ENCODE peak calls at places on chromosome X, in four cellular contexts. Z, U, T and B are unnamed samples.
A peak's percentile ranks its signal among the peaks of the same experiment; 100 is the strongest.

GRCh38 chrX:20266810-20267598 is at the start of gene RPS6KA3:
- DNase-seq in U (peak; percentile 90), Z (peak; percentile 54), T (peak; percentile 49), B (peak; percentile 63)

GRCh38 chrX:1178580-1179057 is 33.8 kb downstream of the CRLF2 start:
- DNase-seq in T (no peak), Z (no peak), U (no peak), B (no peak)

GRCh38 chrX:43562372-43562771 is 93.7 kb upstream of the MAOA start:
- DNase-seq in U (no peak), Z (no peak), T (no peak), B (no peak)

GRCh38 chrX:124217289-124218251 is 114.9 kb upstream of the TEX13D start:
- DNase-seq in Z (no peak), T (no peak), U (no peak), B (no peak)

GRCh38 chrX:79270401-79270800 is 96.7 kb downstream of the ITM2A start:
- DNase-seq in T (no peak), Z (peak; percentile 2), U (no peak), B (no peak)

GRCh38 chrX:53288173-53288572 is 6.8 kb upstream of the IQSEC2 start:
- DNase-seq in Z (no peak), T (no peak), U (peak; percentile 65), B (no peak)

GRCh38 chrX:101452051-101452450 is 33.2 kb upstream of the ARMCX4 start:
- DNase-seq in T (no peak), Z (no peak), U (no peak), B (no peak)

GRCh38 chrX:44245730-44246129 is 97.7 kb downstream of the EFHC2 start:
- DNase-seq in Z (no peak), U (no peak), T (no peak), B (no peak)

GRCh38 chrX:8868070-8868795 is 67.0 kb upstream of the FAM9A start:
- DNase-seq in U (no peak), T (no peak), Z (no peak), B (no peak)

GRCh38 chrX:130803537-130803936 is 99.5 kb downstream of the ENOX2 start:
- DNase-seq in U (no peak), Z (no peak), T (no peak), B (no peak)

GRCh38 chrX:150897371-150898319 is 823 bp downstream of the CD99L2 start:
- DNase-seq in Z (no peak), T (no peak), U (peak; percentile 12), B (no peak)

GRCh38 chrX:84133023-84133422 is 55.0 kb downstream of the RPS6KA6 start:
- DNase-seq in Z (no peak), T (no peak), U (no peak), B (no peak)

GRCh38 chrX:10660171-10660570 is 39.8 kb upstream of the MID1 start:
- DNase-seq in Z (peak; percentile 27), U (no peak), T (no peak), B (no peak)

GRCh38 chrX:153685179-153685536 is 2.6 kb upstream of the SLC6A8 start:
- DNase-seq in U (no peak), T (no peak), Z (no peak), B (no peak)

GRCh38 chrX:437636-438390 is 51.1 kb upstream of the PPP2R3B start:
- DNase-seq in Z (no peak), T (no peak), U (no peak), B (no peak)

GRCh38 chrX:112846787-112847186 is 6.2 kb upstream of the AMOT start:
- DNase-seq in U (no peak), Z (no peak), T (no peak), B (no peak)

GRCh38 chrX:27309406-27309805 is 153.7 kb downstream of the PPP4R3C start:
- DNase-seq in U (no peak), T (no peak), Z (no peak), B (no peak)

GRCh38 chrX:155070975-155071693 is at the start of the genes BRCC3, CMC4 and MTCP1:
- DNase-seq in Z (peak; percentile 36), U (peak; percentile 92), T (peak; percentile 67), B (peak; percentile 62)

GRCh38 chrX:153539171-153539978 is 21.9 kb downstream of the ATP2B3 start:
- DNase-seq in Z (peak; percentile 31), U (peak; percentile 81), T (peak; percentile 69), B (peak; percentile 77)

GRCh38 chrX:135975421-135975820 is 1.6 kb upstream of the MMGT1 start:
- DNase-seq in Z (no peak), T (no peak), U (no peak), B (no peak)

GRCh38 chrX:39337461-39337860 is 536.2 kb downstream of the MID1IP1 start:
- DNase-seq in U (no peak), Z (no peak), T (no peak), B (no peak)

GRCh38 chrX:39519566-39520301 is 578.0 kb downstream of the BCOR start:
- DNase-seq in T (no peak), Z (no peak), U (peak; percentile 22), B (no peak)

GRCh38 chrX:44433556-44433955 is 90.1 kb upstream of the EFHC2 start:
- DNase-seq in U (no peak), Z (no peak), T (no peak), B (no peak)

GRCh38 chrX:150074175-150074574 is 135.9 kb upstream of the EOLA2 start:
- DNase-seq in U (no peak), Z (no peak), T (no peak), B (no peak)

GRCh38 chrX:42606591-42606990 is 171.4 kb downstream of the PPP1R2C start:
- DNase-seq in T (no peak), U (no peak), Z (no peak), B (no peak)

GRCh38 chrX:107710617-107711391 is 64.8 kb downstream of the TSC22D3 start:
- DNase-seq in Z (no peak), T (peak; percentile 37), U (peak; percentile 45), B (peak; percentile 30)
- TF ChIP-seq POLR2A in Z (no peak), T (no peak), U (no peak), B (peak; percentile 21)

GRCh38 chrX:104330966-104331365 is 76.2 kb upstream of the ESX1 start:
- DNase-seq in U (no peak), Z (no peak), T (no peak), B (no peak)
- TF ChIP-seq TAF1 in U (no peak), Z (no peak), T (no peak), B (no peak)

GRCh38 chrX:12988797-12989196 is 13.9 kb downstream of the TMSB4X start:
- DNase-seq in Z (no peak), T (no peak), U (peak; percentile 20), B (no peak)
- TF ChIP-seq POLR2A in Z (no peak), T (no peak), U (no peak), B (no peak)

DNA sequence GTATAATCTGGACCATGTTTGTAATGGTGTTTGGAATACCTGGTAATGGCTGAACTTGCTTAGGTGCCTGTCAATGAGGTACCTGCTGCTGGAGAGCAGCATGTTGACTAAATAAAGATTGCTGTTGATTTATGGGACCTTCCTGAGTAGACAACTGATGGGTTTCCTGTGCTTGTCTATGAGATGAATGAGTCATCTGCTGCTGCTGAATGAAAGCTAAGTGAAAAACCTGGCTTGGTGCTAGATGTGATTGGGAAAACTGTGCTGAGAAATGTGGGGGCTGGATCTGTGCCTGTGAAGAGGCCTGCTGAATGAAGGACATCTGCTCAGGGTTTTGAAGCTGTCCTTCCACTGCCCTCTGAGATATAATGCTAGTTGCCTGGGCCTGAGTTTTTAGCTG is 69.6 kb downstream of the WNK3 start:
- DNase-seq in T (no peak), U (no peak), Z (no peak), B (no peak)
- TF ChIP-seq TAF1 in T (no peak), U (no peak), Z (no peak), B (no peak)

DNA sequence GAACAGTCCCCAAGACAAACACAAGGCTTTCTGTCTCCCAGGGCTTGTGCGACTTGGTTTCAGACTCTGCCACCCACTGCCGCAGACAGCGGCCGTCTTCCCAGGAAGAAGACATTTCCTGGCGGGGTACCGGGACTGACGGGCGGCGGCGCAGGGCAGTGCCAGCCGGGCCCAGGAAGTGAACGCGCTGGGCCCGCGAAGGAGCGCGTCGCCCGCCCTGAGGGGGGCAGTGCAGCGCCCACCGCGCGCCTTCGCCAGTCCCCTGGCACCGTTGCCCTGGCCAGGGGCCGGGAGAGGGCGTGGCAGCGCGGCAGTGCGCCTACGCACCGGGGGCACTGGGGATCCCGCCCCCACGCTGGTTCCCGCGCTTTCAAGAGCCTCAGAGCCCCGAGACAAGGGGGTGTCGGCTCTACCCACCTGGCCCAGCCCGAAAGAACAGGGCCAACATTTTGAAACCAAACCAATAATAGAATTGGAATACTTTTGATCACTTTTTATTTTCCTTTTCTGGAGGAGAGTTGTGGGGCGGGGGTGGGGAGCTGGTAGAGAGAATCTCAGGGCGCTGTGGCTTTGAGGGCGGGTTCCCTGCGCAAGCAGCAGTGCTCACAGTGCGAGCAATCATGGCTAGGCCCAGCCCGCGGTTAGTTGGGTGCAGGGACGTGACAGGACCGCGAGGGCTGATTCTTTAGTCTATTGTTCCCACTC is 23.6 kb upstream of the APLN start:
- DNase-seq in Z (no peak), U (no peak), T (no peak), B (no peak)
- TF ChIP-seq POLR2A in Z (no peak), U (no peak), T (no peak), B (no peak)

GRCh38 chrX:38069991-38070390 is 63.6 kb downstream of the SYTL5 start:
- DNase-seq in Z (no peak), T (no peak), U (no peak), B (no peak)
- TF ChIP-seq TAF1 in Z (no peak), T (no peak), U (no peak), B (no peak)

DNA sequence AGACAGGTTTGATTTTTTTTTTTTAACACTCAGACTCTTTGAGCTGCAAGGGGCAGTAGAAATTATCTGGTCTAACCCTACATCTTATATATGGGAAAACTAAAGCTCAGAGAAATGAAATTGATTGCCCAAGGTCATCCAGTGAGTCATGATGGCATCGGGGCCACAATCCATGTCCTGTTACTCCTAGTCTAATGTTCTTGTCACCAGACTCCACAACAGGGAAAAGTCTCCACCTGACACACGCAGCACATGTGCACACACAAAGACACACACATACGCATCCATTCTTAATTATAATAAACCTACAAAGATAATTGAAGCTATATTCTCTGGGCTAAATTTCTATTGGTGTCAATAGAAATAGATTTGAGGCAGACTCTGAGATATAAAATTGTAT is 48.4 kb downstream of the GPC3 start:
- DNase-seq in U (no peak), Z (no peak), T (no peak), B (no peak)
- TF ChIP-seq POLR2A in U (no peak), Z (no peak), T (no peak), B (no peak)

GRCh38 chrX:97895751-97896150 is 1012.0 kb downstream of the RPA4 start:
- DNase-seq in T (no peak), Z (no peak), U (no peak), B (no peak)
- TF ChIP-seq TAF1 in T (no peak), Z (no peak), U (no peak), B (no peak)

DNA sequence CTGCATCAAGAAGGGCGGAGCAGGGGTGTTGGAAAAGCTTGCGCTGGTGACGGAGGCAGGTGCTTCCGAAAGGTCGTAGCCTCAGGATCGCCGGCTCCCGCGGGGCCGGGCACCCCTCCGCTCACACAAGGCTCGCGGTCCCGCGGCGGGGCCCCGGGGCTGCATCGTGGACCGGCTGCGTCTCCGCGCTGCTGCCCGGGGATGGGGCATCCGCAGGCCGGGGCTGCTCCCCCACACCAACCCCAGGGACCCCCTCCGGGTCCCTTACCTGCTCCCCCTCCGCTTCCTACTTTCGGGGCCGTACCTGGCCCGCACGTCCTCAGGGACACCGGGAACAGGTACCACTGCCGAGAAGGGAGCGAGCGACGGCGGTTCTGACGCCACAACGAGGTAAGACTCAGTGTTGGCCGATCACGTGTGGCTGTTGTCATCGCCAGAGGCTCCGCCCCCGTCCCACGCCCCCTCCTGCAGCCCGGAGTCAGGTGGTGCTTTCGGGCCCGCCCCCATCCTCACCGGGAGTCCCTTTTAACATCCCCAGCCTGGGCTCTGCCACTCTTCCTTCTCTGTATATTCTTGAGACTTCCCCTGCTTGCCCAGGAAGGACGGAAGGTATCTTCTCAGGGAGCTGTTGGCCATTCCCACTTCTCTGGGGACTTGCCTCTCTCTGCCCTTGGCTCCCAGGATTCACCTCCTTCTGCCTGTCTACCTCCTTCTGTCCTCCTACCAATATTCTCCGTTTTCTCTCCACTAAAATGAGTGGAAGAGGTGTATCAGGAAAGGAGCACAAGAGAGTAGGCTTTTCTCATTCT is at the start of gene BEX2:
- DNase-seq in T (peak; percentile 39), U (peak; percentile 68), Z (peak; percentile 46), B (peak; percentile 54)
- TF ChIP-seq POLR2A in T (no peak), U (peak; percentile 41), Z (peak; percentile 80), B (no peak)